ENCODE peak calls at places on chromosomes 3 and 15, in ten cellular contexts. R is stomach, D is cardiac muscle cell, H is pancreas, Z is lower leg skin, A is esophagus squamous epithelium, I is endodermal cell, T is BJ, Q is cardiac fibroblast, X is foreskin fibroblast. Y is an unnamed sample.

GRCh38 chr15:40958146-40958545 is 4.9 kb downstream of the CHAC1 start:
- DNase-seq in Q (no peak), R (no peak), Z (no peak), I (no peak), H (peak), A (no peak), D (no peak), T (no peak), X (no peak), Y (no peak)

GRCh38 chr3:128426128-128426921 is 40.4 kb downstream of the DNAJB8 start:
- DNase-seq in I (peak), X (peak), A (no peak), Z (no peak), Q (peak), D (peak), R (peak), H (peak), T (no peak), Y (peak)

GRCh38 chr3:150300376-150300775 is 107.7 kb upstream of the TSC22D2 start:
- DNase-seq in Z (no peak), R (no peak), D (no peak), H (no peak), A (no peak), I (no peak), T (no peak), Q (peak), X (peak), Y (peak)

GRCh38 chr15:25783607-25784131 is 79.5 kb downstream of the ATP10A start:
- DNase-seq in I (peak), Q (peak), R (no peak), T (no peak), H (no peak), Z (no peak), A (no peak), X (peak), D (peak), Y (peak)

GRCh38 chr15:98799461-98799971 is 151.2 kb downstream of the IGF1R start:
- DNase-seq in Q (no peak), T (no peak), A (no peak), R (no peak), X (peak), H (no peak), Z (no peak), I (peak), D (peak), Y (no peak)

GRCh38 chr3:7734456-7734855 is 767.2 kb upstream of the LMCD1 start:
- DNase-seq in H (no peak), T (no peak), X (no peak), Z (no peak), R (no peak), I (no peak), D (no peak), Q (peak), A (no peak), Y (peak)

GRCh38 chr3:69926385-69926784 is 73.1 kb upstream of the SAMMSON start:
- DNase-seq in X (no peak), A (no peak), R (no peak), Q (no peak), I (no peak), D (no peak), Z (no peak), T (no peak), H (no peak), Y (no peak)

GRCh38 chr15:54850101-54850500 is 346.6 kb downstream of the RSL24D1 start:
- DNase-seq in Z (no peak), X (no peak), D (no peak), Q (no peak), R (no peak), H (no peak), T (no peak), I (no peak), A (no peak), Y (no peak)

GRCh38 chr3:73086071-73086494 is 24.6 kb downstream of the EBLN2 start:
- DNase-seq in H (peak), Z (peak), Q (peak), R (peak), T (no peak), A (no peak), I (peak), X (peak), D (peak), Y (peak)

GRCh38 chr3:38616658-38617057 is 32.8 kb downstream of the SCN5A start:
- DNase-seq in Z (no peak), T (no peak), I (no peak), H (no peak), X (no peak), A (no peak), D (no peak), Q (no peak), R (no peak), Y (no peak)

GRCh38 chr3:171790574-171790897 is 19.7 kb downstream of the PLD1 start:
- DNase-seq in Z (no peak), I (no peak), T (no peak), A (no peak), X (no peak), H (no peak), D (no peak), R (no peak), Q (no peak), Y (no peak)

GRCh38 chr3:79255696-79256095 is 512.1 kb downstream of the ROBO1 start:
- DNase-seq in X (peak), T (no peak), Q (no peak), Z (no peak), D (no peak), A (no peak), I (no peak), R (no peak), H (no peak), Y (no peak)

GRCh38 chr3:115986555-115987207 is 363.4 kb downstream of the GAP43 start:
- DNase-seq in A (no peak), I (peak), H (no peak), R (no peak), D (peak), Z (no peak), Q (peak), X (peak), T (no peak), Y (peak)

GRCh38 chr15:38670142-38671002 is 105.8 kb upstream of the RASGRP1 start:
- DNase-seq in A (peak), Q (peak), I (no peak), D (no peak), Z (no peak), H (no peak), X (no peak), R (no peak), T (no peak), Y (no peak)

GRCh38 chr3:32239638-32240550 is 1.4 kb downstream of the CMTM8 start:
- DNase-seq in T (no peak), I (peak), X (peak), A (no peak), Q (peak), R (peak), H (no peak), D (peak), Z (no peak), Y (peak)

GRCh38 chr3:30124435-30125390 is 481.7 kb upstream of the TGFBR2 start:
- DNase-seq in X (peak), H (no peak), Q (peak), A (no peak), D (peak), T (no peak), I (peak), Z (no peak), R (no peak), Y (peak)

GRCh38 chr3:52483577-52484495 is 11.3 kb upstream of the STAB1 start:
- DNase-seq in R (no peak), D (peak), Z (no peak), T (peak), H (no peak), I (peak), X (peak), A (no peak), Q (no peak), Y (peak)

GRCh38 chr3:179840985-179841384 is 188.1 kb downstream of the USP13 start:
- DNase-seq in D (peak), T (no peak), I (no peak), A (no peak), Q (peak), H (no peak), Z (no peak), R (no peak), X (peak), Y (peak)

GRCh38 chr3:9501226-9501625 is 52.4 kb downstream of the LHFPL4 start:
- DNase-seq in H (no peak), D (no peak), X (no peak), Z (no peak), A (no peak), Q (no peak), T (no peak), I (no peak), R (no peak), Y (no peak)

GRCh38 chr3:149277338-149277813 is 55.7 kb upstream of the CP start:
- DNase-seq in R (no peak), D (peak), I (no peak), X (peak), Z (no peak), T (peak), Q (peak), A (no peak), H (no peak), Y (peak)

GRCh38 chr15:58078591-58078990 is 13.1 kb upstream of the ALDH1A2 start:
- DNase-seq in H (no peak), D (peak), A (no peak), T (no peak), X (no peak), Q (no peak), Z (no peak), I (no peak), R (no peak), Y (peak)

GRCh38 chr15:83784975-83785374 is 131.1 kb downstream of the ADAMTSL3 start:
- DNase-seq in R (no peak), A (no peak), X (peak), H (no peak), Z (no peak), T (no peak), Q (peak), I (no peak), D (no peak), Y (peak)

DNA sequence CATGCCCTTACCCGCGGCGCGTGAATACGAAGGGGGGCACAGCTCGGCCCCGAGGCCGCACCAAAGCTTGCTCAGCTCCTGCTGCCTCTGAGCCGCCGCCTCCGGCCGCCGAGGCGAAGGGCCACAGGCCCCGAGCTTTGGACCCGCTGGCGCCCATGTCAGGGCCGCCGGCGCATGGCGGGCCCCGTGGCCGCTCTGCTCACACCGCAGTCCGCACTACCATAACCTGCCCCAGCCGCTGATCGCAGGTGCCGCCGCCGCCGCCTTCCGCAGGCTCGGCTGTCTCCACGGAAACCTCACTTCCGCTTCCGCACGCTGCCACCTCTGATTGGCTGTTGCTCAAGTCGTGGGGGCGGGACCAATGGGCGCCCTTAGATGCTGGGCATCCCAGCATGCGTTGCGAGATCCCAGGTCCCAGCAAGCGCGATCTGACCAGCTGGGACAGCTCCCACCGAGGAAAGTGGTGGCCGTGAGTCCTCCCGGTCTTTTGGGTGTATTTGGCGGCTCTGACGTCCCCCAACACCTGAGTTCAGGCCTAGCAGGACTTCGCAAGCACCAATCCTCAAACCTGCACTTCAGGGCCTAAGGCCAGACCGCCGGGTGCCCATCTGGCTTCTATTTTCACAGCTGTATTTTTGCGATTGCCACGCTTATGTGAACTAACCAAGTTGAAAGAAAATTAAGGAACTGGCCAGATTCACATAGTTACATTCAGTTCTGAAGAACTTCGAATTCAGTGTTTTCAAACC is at the start of gene TUSC2:
- DNase-seq in D (peak), I (peak), Z (peak), R (peak), X (peak), T (peak), A (peak), H (peak), Q (peak), Y (peak)
- TF ChIP-seq CTCF in D (no peak), I (no peak), Z (no peak), R (no peak), X (no peak), T (no peak), A (peak), H (no peak), Q (no peak), Y (no peak)

DNA sequence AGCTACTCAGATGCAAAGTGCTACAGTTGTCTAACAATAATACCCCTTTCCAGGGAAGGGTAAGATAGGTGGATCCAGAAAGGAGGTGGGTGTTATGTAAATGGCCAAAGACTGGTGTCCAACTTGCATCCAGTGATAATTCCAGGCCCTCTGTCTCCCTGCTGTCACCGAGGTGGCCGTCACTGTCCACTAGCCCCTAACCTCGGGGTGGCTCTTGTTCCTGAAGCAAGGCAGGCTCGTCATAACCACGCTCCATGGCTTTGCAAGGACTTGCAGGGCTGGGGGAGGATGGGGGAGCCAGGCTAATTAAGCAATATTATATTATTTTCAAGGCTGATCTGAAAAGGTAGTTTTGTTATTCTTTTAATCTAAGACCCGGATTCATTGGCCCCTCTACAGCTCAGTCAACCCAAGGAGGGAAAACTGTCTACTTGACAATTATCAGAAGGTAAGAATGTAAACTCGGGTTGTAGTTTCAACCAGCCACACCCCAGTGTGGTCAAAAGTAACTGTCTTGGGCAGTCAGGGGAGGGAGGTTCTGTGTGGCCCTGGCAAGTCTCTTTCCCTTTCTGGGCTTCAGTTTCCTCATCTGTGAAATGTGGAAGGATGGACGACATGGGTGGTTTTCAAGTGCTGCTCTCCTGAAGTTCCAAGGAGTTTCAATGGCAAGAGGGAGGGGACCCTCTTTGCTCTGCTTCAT is 220.1 kb upstream of the BHLHE40 start:
- DNase-seq in Q (no peak), D (no peak), H (no peak), I (no peak), A (no peak), T (no peak), X (no peak), Z (no peak), R (no peak), Y (no peak)
- H3K4me3 ChIP-seq in Q (no peak), D (no peak), H (no peak), I (no peak), A (no peak), T (no peak), X (no peak), Z (no peak), R (no peak), Y (no peak)

GRCh38 chr15:30030350-30030749 is 52.4 kb upstream of the GOLGA8J start:
- DNase-seq in Q (peak), D (no peak), T (no peak), X (no peak), A (no peak), H (no peak), R (no peak), I (no peak), Z (no peak), Y (peak)
- TF ChIP-seq CTCF in Q (no peak), D (no peak), T (peak), X (no peak), A (peak), H (no peak), R (no peak), I (no peak), Z (no peak), Y (peak)

GRCh38 chr3:18725668-18726407 is 300.7 kb upstream of the SATB1 start:
- DNase-seq in Q (no peak), H (no peak), R (no peak), Z (no peak), T (no peak), I (no peak), X (no peak), A (no peak), D (peak), Y (peak)

GRCh38 chr3:18729671-18730070 is 304.5 kb upstream of the SATB1 start:
- DNase-seq in H (no peak), T (no peak), Z (no peak), D (peak), X (no peak), I (no peak), Q (no peak), A (no peak), R (no peak), Y (no peak)

GRCh38 chr3:18723426-18723825 is 298.3 kb upstream of the SATB1 start:
- DNase-seq in H (no peak), X (no peak), T (no peak), I (no peak), A (no peak), Q (no peak), D (no peak), Z (no peak), R (no peak), Y (no peak)

GRCh38 chr3:18720543-18720942 is 295.4 kb upstream of the SATB1 start:
- DNase-seq in X (no peak), Q (no peak), H (no peak), A (no peak), R (no peak), T (no peak), I (no peak), D (no peak), Z (no peak), Y (no peak)

DNA sequence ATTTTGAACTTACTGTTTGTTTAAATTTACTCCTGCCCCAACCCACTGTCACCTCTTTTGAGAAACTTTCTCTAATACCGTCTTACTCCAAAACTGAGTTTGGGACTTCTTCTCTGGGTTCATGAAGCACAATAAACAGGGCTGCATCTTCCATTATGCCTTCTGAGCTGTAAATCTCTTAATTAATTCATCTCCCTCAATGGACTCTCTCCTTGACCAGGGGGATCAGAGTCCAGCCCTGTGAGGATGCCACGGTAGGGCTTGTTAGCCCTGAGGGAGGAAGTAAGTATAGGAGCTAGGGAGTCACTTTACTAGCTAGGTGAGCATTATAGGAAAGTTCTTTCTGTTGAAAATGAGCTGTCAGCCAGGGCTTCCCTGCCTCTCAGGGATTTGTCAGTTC is 299.3 kb upstream of the SATB1 start:
- DNase-seq in A (no peak), D (no peak), X (no peak), T (no peak), R (no peak), I (no peak), H (no peak), Z (no peak), Q (no peak), Y (no peak)
- H3K4me3 ChIP-seq in A (no peak), D (no peak), X (no peak), T (no peak), R (no peak), I (no peak), H (no peak), Z (no peak), Q (no peak), Y (no peak)

DNA sequence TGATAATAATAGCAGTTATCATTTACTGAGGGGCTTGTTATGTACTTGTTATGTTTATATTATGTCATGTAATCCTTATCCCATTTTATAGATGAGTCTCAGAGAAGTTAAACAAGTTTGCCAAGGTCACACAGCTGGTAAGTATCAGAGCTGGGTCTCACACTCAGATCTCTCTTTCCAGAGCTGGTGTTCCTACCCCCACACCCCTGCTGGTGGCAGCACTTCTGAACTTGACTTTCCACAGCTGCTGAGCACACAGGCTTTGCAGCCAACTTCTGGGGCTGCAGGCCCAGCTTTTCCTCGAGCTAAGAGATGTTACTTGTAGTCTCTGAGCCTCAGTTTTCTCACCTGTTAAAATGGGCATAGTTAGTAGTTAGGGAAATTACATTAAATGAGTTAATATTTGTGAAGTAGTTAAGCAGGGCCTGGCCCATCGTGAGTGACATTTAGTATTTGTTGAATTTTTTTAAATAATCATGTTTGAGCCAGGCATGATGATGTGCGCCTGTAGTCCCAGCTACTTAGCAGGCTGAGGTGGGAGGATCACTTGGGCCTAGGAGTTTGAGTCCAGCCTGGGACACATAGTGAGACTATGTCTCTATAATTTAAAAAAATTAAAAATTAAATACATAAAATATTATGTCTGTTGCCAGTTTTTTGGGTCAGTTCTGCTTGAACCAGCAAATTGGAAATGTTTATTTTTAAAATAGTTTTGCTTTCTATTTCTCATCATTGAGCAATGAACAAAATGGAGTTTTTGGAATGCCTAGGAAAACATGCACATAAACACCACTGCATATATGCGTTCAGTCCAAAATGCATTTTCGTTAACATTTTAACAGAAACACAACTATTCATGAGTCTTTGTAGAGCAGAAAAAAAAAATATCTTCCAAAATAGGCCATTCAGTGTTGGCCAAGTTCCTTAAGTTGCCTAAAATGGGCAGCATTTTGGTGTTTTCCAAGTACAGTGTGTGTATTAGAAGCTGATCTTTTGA is 87.3 kb downstream of the SMAD6 start:
- DNase-seq in H (no peak), Z (peak), T (no peak), D (peak), Q (peak), R (peak), X (peak), I (peak), A (no peak), Y (peak)
- TF ChIP-seq CTCF in H (no peak), Z (no peak), T (peak), D (peak), Q (peak), R (peak), X (peak), I (peak), A (peak), Y (peak)

Y was measured in fibroblast of mammary gland.